ENCODE peak calls at places on chromosomes 16 and 17, in nine cellular contexts. H, Y, A, U, C, O, G, F and W are unnamed samples.

GRCh38 chr17:59890720-59891119 is 2.0 kb downstream of the TUBD1 start:
- DNase-seq in H (no peak), Y (no peak), A (no peak), U (no peak), C (no peak), O (no peak), G (no peak), F (peak; percentile 78), W (no peak)

GRCh38 chr17:75345514-75346167 is 56.4 kb upstream of the SLC25A19 start:
- DNase-seq in H (no peak), Y (no peak), A (no peak), U (peak; percentile 30), C (no peak), O (no peak), G (no peak), F (no peak), W (peak; percentile 22)

GRCh38 chr17:64176556-64176955 is 46.6 kb upstream of the ERN1 start:
- DNase-seq in H (no peak), Y (no peak), A (no peak), U (no peak), C (no peak), O (no peak), G (no peak), F (no peak), W (no peak)

GRCh38 chr17:18181358-18181757 is 2.3 kb upstream of the ALKBH5 start:
- DNase-seq in H (no peak), Y (no peak), A (no peak), U (peak; percentile 30), C (no peak), O (no peak), G (no peak), F (peak; percentile 29), W (no peak)

GRCh38 chr17:65833214-65833613 is 271.8 kb upstream of the AXIN2 start:
- DNase-seq in H (no peak), Y (no peak), A (no peak), U (no peak), C (no peak), O (no peak), G (no peak), F (no peak), W (no peak)

GRCh38 chr16:81266680-81267095 is 28.2 kb downstream of the BCO1 start:
- DNase-seq in H (peak; percentile 70), Y (no peak), A (no peak), U (peak; percentile 17), C (no peak), O (no peak), G (no peak), F (no peak), W (peak; percentile 55)

GRCh38 chr17:80847506-80848230 is 144.0 kb upstream of the CHMP6 start:
- DNase-seq in H (no peak), Y (no peak), A (no peak), U (peak; percentile 88), C (no peak), O (no peak), G (no peak), F (no peak), W (no peak)

GRCh38 chr17:38454528-38454927 is 26.3 kb downstream of the ARHGAP23 start:
- DNase-seq in H (peak; percentile 84), Y (no peak), A (no peak), U (no peak), C (peak; percentile 87), O (peak; percentile 84), G (peak; percentile 84), F (peak; percentile 80), W (peak; percentile 97)

GRCh38 chr17:27538156-27538955 is 82.1 kb downstream of the KSR1 start:
- DNase-seq in H (no peak), Y (no peak), A (no peak), U (no peak), C (peak; percentile 57), O (no peak), G (no peak), F (peak; percentile 72), W (no peak)

GRCh38 chr16:19718624-19718965 is 524 bp downstream of the IQCK start:
- DNase-seq in H (no peak), Y (no peak), A (no peak), U (no peak), C (no peak), O (no peak), G (no peak), F (peak; percentile 9), W (peak; percentile 32)

GRCh38 chr17:81170727-81171494 is 4.9 kb upstream of the AATK start:
- DNase-seq in H (no peak), Y (no peak), A (no peak), U (no peak), C (no peak), O (no peak), G (no peak), F (no peak), W (no peak)

GRCh38 chr17:46026815-46027125 is 27.7 kb downstream of the STH start:
- DNase-seq in H (no peak), Y (no peak), A (no peak), U (no peak), C (no peak), O (no peak), G (no peak), F (no peak), W (no peak)

GRCh38 chr17:57370051-57370581 is 113.8 kb downstream of the MSI2 start:
- DNase-seq in H (no peak), Y (no peak), A (no peak), U (no peak), C (no peak), O (no peak), G (no peak), F (peak; percentile 88), W (peak; percentile 17)

GRCh38 chr16:86985656-86986030 is 331.5 kb downstream of the C16orf95 start:
- DNase-seq in H (no peak), Y (no peak), A (no peak), U (no peak), C (no peak), O (no peak), G (no peak), F (no peak), W (no peak)

GRCh38 chr17:45020354-45021138 is 30.9 kb downstream of the DCAKD start:
- DNase-seq in H (no peak), Y (no peak), A (no peak), U (no peak), C (peak; percentile 34), O (peak; percentile 33), G (peak; percentile 42), F (peak; percentile 22), W (peak; percentile 30)

GRCh38 chr17:69501591-69502468 is 87.3 kb downstream of the MAP2K6 start:
- DNase-seq in H (no peak), Y (no peak), A (no peak), U (no peak), C (peak; percentile 46), O (peak; percentile 34), G (peak; percentile 34), F (peak; percentile 90), W (peak; percentile 51)

GRCh38 chr16:55656695-55657092 is 906 bp downstream of the SLC6A2 start:
- DNase-seq in H (no peak), Y (no peak), A (no peak), U (no peak), C (no peak), O (no peak), G (no peak), F (no peak), W (no peak)

GRCh38 chr16:28188085-28188916 is 23.5 kb downstream of the XPO6 start:
- DNase-seq in H (no peak), Y (no peak), A (no peak), U (no peak), C (peak; percentile 9), O (no peak), G (no peak), F (peak; percentile 89), W (no peak)

GRCh38 chr17:80063815-80064585 is 27.6 kb downstream of the CCDC40 start:
- DNase-seq in H (peak; percentile 55), Y (peak; percentile 3), A (no peak), U (no peak), C (peak; percentile 22), O (peak; percentile 23), G (no peak), F (peak; percentile 80), W (peak; percentile 68)

GRCh38 chr16:88839745-88840588 is 16.8 kb downstream of the GALNS start:
- DNase-seq in H (no peak), Y (no peak), A (no peak), U (no peak), C (no peak), O (no peak), G (no peak), F (no peak), W (no peak)

GRCh38 chr16:13036600-13036999 is 135.2 kb downstream of the SHISA9 start:
- DNase-seq in H (peak; percentile 48), Y (peak; percentile 22), A (no peak), U (peak; percentile 18), C (peak; percentile 35), O (peak; percentile 9), G (no peak), F (peak; percentile 11), W (peak; percentile 20)

GRCh38 chr16:88861359-88861758 is 4.4 kb downstream of the TRAPPC2L start:
- DNase-seq in H (no peak), Y (no peak), A (no peak), U (no peak), C (no peak), O (no peak), G (no peak), F (no peak), W (no peak)

GRCh38 chr17:68061512-68062313 is 26.2 kb downstream of the KPNA2 start:
- DNase-seq in H (no peak), Y (no peak), A (no peak), U (no peak), C (no peak), O (no peak), G (no peak), F (peak; percentile 38), W (no peak)

GRCh38 chr16:2720063-2720455 is at the start of gene PRSS27:
- DNase-seq in H (peak; percentile 59), Y (no peak), A (no peak), U (no peak), C (no peak), O (no peak), G (no peak), F (no peak), W (peak; percentile 22)

GRCh38 chr17:10177921-10178788 is 20.3 kb downstream of the GAS7 start:
- DNase-seq in H (no peak), Y (no peak), A (no peak), U (no peak), C (no peak), O (no peak), G (no peak), F (peak; percentile 83), W (no peak)

GRCh38 chr17:81574643-81574956 is 22.4 kb upstream of the FAAP100 start:
- DNase-seq in H (no peak), Y (no peak), A (no peak), U (no peak), C (no peak), O (no peak), G (no peak), F (no peak), W (no peak)

GRCh38 chr16:84141143-84141670 is 3.8 kb downstream of the HSDL1 start:
- DNase-seq in H (no peak), Y (no peak), A (no peak), U (no peak), C (no peak), O (no peak), G (no peak), F (no peak), W (peak; percentile 15)